ENCODE peak calls at places on chromosome 19, in eight cellular contexts. S is suprapubic skin, B is endothelial cell of umbilical vein, C is stomach, A is HepG2, N is spleen, J is GM23338, R is Panc1. P is an unnamed sample.

GRCh38 chr19:45008554-45008953 is 7.3 kb downstream of the RELB start:
- DNase-seq in S (no peak), B (no peak), C (peak), A (no peak), N (no peak), J (peak), R (no peak), P (no peak)

GRCh38 chr19:14428882-14429416 is 4.2 kb upstream of the PKN1 start:
- DNase-seq in S (no peak), B (no peak), C (no peak), A (peak), N (no peak), J (no peak), R (no peak), P (no peak)

GRCh38 chr19:41431426-41432386 is 4.5 kb upstream of the B3GNT8 start:
- DNase-seq in S (no peak), B (peak), C (no peak), A (peak), N (no peak), J (peak), R (no peak), P (no peak)

GRCh38 chr19:28170066-28170465 is 1042.9 kb downstream of the UQCRFS1 start:
- DNase-seq in S (no peak), B (no peak), C (no peak), A (no peak), N (no peak), J (no peak), R (no peak), P (no peak)

GRCh38 chr19:15758379-15758778 is 20.6 kb downstream of the OR10H3 start:
- DNase-seq in S (no peak), B (no peak), C (no peak), A (no peak), N (no peak), J (no peak), R (no peak), P (no peak)

GRCh38 chr19:50556236-50557008 is 11.8 kb downstream of the LRRC4B start:
- DNase-seq in S (no peak), B (peak), C (peak), A (peak), N (peak), J (peak), R (peak), P (peak)

GRCh38 chr19:9847087-9847671 is 12.1 kb downstream of the PIN1 start:
- DNase-seq in S (no peak), B (peak), C (peak), A (peak), N (no peak), J (peak), R (peak), P (no peak)

GRCh38 chr19:29269641-29270040 is 56.7 kb upstream of the UQCRFS1 start:
- DNase-seq in S (peak), B (no peak), C (no peak), A (no peak), N (peak), J (no peak), R (no peak), P (no peak)

GRCh38 chr19:16435238-16435911 is 36.4 kb downstream of the EPS15L1 start:
- DNase-seq in S (no peak), B (peak), C (no peak), A (no peak), N (no peak), J (no peak), R (no peak), P (no peak)

GRCh38 chr19:56111601-56112312 is 9.3 kb downstream of the ZNF787 start:
- DNase-seq in S (peak), B (no peak), C (peak), A (peak), N (peak), J (peak), R (no peak), P (peak)

GRCh38 chr19:52492201-52492960 is 35.1 kb upstream of the ZNF808 start:
- DNase-seq in S (no peak), B (no peak), C (no peak), A (no peak), N (no peak), J (peak), R (no peak), P (no peak)

GRCh38 chr19:5103812-5104410 is 135.0 kb downstream of the KDM4B start:
- DNase-seq in S (no peak), B (no peak), C (no peak), A (no peak), N (no peak), J (no peak), R (no peak), P (no peak)

GRCh38 chr19:48419158-48419920 is 25.9 kb downstream of the GRIN2D start:
- DNase-seq in S (no peak), B (peak), C (peak), A (no peak), N (peak), J (peak), R (no peak), P (peak)

GRCh38 chr19:44212865-44213346 is 574 bp downstream of the ZNF227 start:
- DNase-seq in S (no peak), B (peak), C (no peak), A (peak), N (no peak), J (peak), R (no peak), P (no peak)

GRCh38 chr19:48608798-48609263 is 2.3 kb downstream of the SPACA4 start:
- DNase-seq in S (no peak), B (no peak), C (no peak), A (peak), N (peak), J (peak), R (no peak), P (peak)

GRCh38 chr19:34556500-34556899 is 74.9 kb downstream of the WTIP start:
- DNase-seq in S (no peak), B (peak), C (no peak), A (peak), N (no peak), J (peak), R (no peak), P (no peak)

GRCh38 chr19:763181-763580 is 12.3 kb downstream of the MISP start:
- DNase-seq in S (no peak), B (no peak), C (no peak), A (no peak), N (no peak), J (no peak), R (no peak), P (no peak)

GRCh38 chr19:11435833-11436313 is 438 bp downstream of the PRKCSH start:
- DNase-seq in S (no peak), B (no peak), C (no peak), A (no peak), N (peak), J (peak), R (no peak), P (no peak)

GRCh38 chr19:29810504-29810871 is 1.3 kb upstream of the CCNE1 start:
- DNase-seq in S (no peak), B (no peak), C (no peak), A (no peak), N (peak), J (no peak), R (no peak), P (no peak)

GRCh38 chr19:50333737-50334617 is 4.8 kb upstream of the KCNC3 start:
- DNase-seq in S (no peak), B (no peak), C (peak), A (no peak), N (peak), J (peak), R (no peak), P (peak)

GRCh38 chr19:862529-863304 is 3.3 kb downstream of the CFD start:
- DNase-seq in S (no peak), B (peak), C (peak), A (no peak), N (peak), J (peak), R (no peak), P (peak)

GRCh38 chr19:49515767-49516166 is 3.3 kb downstream of the FCGRT start:
- DNase-seq in S (no peak), B (peak), C (no peak), A (no peak), N (peak), J (no peak), R (no peak), P (no peak)

GRCh38 chr19:17718988-17719711 is at the start of gene MAP1S:
- DNase-seq in S (no peak), B (peak), C (peak), A (peak), N (peak), J (peak), R (peak), P (peak)

GRCh38 chr19:41871573-41872383 is 5.3 kb upstream of the CD79A start:
- DNase-seq in S (no peak), B (no peak), C (no peak), A (no peak), N (peak), J (peak), R (no peak), P (peak)

GRCh38 chr19:45528744-45529453 is 21.6 kb downstream of the VASP start:
- DNase-seq in S (no peak), B (no peak), C (peak), A (no peak), N (no peak), J (peak), R (no peak), P (no peak)

GRCh38 chr19:43505186-43505456 is 575 bp upstream of the PHLDB3 start:
- DNase-seq in S (no peak), B (peak), C (no peak), A (no peak), N (no peak), J (no peak), R (no peak), P (no peak)

GRCh38 chr19:33514885-33515485 is 6.6 kb downstream of the PEPD start:
- DNase-seq in S (no peak), B (no peak), C (no peak), A (no peak), N (no peak), J (no peak), R (no peak), P (no peak)

GRCh38 chr19:43105496-43105895 is 23.0 kb upstream of the PSG2 start:
- DNase-seq in S (no peak), B (no peak), C (no peak), A (no peak), N (no peak), J (no peak), R (no peak), P (no peak)

GRCh38 chr19:2084993-2085720 is 11.0 kb downstream of the MOB3A start:
- DNase-seq in S (peak), B (peak), C (peak), A (no peak), N (peak), J (no peak), R (no peak), P (peak)

GRCh38 chr19:2089001-2089711 is 7.0 kb downstream of the MOB3A start:
- DNase-seq in S (no peak), B (peak), C (no peak), A (no peak), N (no peak), J (no peak), R (no peak), P (no peak)

GRCh38 chr19:2083174-2083854 is 12.8 kb downstream of the MOB3A start:
- DNase-seq in S (no peak), B (no peak), C (no peak), A (no peak), N (peak), J (no peak), R (no peak), P (peak)

GRCh38 chr19:2089727-2090053 is 6.4 kb downstream of the MOB3A start:
- DNase-seq in S (no peak), B (no peak), C (no peak), A (no peak), N (no peak), J (no peak), R (no peak), P (no peak)

GRCh38 chr19:2087621-2088100 is 8.5 kb downstream of the MOB3A start:
- DNase-seq in S (no peak), B (no peak), C (no peak), A (no peak), N (peak), J (no peak), R (no peak), P (no peak)
- TF ChIP-seq POLR2AphosphoS5 in S (no peak), B (no peak), C (no peak), A (no peak), N (peak), J (no peak), R (no peak), P (no peak)

GRCh38 chr19:7833225-7834156 is 3.5 kb downstream of the EVI5L start:
- DNase-seq in S (no peak), B (no peak), C (peak), A (peak), N (peak), J (no peak), R (no peak), P (no peak)
- TF ChIP-seq POLR2AphosphoS5 in S (no peak), B (no peak), C (no peak), A (no peak), N (peak), J (no peak), R (no peak), P (no peak)

DNA sequence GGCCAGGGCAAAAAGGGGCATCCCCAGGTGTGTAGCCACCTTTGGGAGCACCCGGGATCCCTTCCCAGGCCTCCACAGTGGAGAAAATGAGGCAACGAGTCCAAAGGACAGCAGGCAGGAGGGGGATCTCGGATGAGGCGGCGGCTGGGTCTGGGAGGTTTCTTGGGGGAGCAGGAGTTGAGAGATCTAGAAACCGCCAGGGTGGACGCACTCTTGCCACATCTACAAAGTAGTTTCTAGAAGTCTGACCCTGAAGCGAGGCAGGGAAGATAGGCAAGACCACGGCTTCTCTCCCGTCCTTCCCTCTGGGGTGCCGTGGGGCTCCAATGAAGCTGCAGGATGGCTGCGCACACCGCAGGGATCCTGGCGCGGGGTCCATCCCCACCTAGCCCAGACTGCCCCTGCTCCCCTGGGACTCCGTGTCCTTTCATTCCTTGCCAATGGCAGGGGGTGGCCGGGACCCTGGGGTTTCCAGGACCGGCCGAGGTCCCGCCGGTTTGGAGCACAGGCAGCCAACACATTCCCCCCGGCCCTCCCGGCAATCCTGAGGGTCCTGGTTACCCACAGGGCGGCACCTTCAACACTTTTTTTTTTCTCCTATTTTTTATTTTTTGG is 21.5 kb upstream of the ZBTB7A start:
- DNase-seq in S (no peak), B (no peak), C (no peak), A (no peak), N (peak), J (no peak), R (no peak), P (peak)
- TF ChIP-seq POLR2AphosphoS5 in S (no peak), B (no peak), C (no peak), A (no peak), N (peak), J (peak), R (no peak), P (no peak)

DNA sequence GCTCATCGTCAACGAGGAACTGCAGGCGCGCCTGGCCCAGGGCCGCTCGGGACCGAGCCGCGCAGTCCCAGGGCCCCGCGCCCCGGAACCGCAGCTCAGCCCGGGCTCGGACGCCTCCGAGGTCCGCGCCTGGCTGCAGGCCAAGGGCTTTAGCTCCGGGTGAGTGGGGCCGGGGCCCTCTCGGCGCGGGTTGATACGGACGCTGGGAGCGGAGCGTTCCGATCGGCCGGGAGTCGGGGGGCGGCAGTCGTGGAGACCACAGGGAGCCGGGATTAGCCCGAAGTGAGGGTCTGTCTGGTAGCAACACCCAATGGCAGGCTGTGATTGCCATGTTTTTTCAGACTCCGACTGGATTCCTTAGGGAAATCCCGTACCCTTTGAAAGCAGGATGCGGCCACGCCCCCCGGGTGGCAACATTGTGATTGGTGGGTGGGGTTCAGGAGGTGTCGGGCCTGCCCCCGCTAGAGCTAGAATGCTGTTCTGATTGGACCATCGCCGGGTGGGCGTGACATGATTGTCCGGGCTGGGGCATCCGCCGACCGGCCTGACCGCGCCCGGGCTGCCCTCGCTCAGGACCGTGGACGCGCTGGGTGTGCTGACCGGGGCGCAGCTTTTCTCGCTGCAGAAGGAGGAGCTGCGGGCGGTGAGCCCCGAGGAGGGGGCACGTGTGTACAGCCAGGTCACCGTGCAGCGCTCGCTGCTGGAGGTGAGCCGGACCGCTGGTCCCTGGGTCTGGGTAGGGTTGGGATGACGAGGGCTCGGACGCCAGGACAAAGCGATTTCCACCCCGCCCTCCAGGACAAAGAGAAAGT is 11.3 kb downstream of the EPS8L1 start:
- DNase-seq in S (peak), B (peak), C (peak), A (no peak), N (peak), J (peak), R (no peak), P (peak)
- TF ChIP-seq POLR2AphosphoS5 in S (no peak), B (peak), C (peak), A (no peak), N (peak), J (peak), R (no peak), P (no peak)

GRCh38 chr19:39110263-39110967 is 15.2 kb upstream of the PAK4 start:
- DNase-seq in S (no peak), B (peak), C (peak), A (peak), N (peak), J (peak), R (peak), P (peak)

GRCh38 chr19:39109641-39110040 is 15.9 kb upstream of the PAK4 start:
- DNase-seq in S (no peak), B (no peak), C (no peak), A (no peak), N (no peak), J (no peak), R (no peak), P (no peak)

GRCh38 chr19:39113199-39113598 is 12.4 kb upstream of the PAK4 start:
- DNase-seq in S (no peak), B (no peak), C (no peak), A (no peak), N (no peak), J (no peak), R (no peak), P (no peak)

GRCh38 chr19:39111593-39112199 is 13.9 kb upstream of the PAK4 start:
- DNase-seq in S (no peak), B (no peak), C (no peak), A (no peak), N (no peak), J (no peak), R (no peak), P (no peak)

DNA sequence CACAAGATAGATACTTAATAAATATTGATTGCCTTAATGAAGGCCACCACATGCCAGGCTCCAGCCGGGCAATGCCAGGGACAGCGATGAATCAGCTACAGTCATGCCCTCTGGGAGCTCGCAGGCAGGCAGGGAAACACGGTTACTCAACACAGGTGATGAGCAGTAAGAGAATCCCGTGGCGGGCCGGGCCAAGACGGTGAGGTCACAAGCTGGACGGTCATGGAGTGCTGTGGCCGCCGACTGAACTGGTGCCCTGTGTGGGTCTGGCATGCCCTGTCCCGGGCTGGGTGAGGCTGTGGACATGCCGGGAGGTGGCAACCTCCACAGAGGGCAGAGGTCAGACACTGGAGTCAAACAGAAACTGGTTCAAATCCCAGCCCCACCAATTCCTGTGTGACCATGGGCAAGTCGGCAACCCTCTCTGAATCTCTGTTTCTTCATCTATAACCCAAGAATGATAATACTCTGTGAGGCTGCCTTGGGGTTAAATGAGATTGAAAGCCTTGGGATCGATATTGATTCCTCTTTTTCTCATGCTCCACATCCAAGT is 13.2 kb upstream of the PAK4 start:
- DNase-seq in S (no peak), B (no peak), C (no peak), A (no peak), N (no peak), J (no peak), R (peak), P (no peak)
- TF ChIP-seq POLR2AphosphoS5 in S (no peak), B (no peak), C (no peak), A (no peak), N (no peak), J (no peak), R (no peak), P (no peak)